ENCODE peak calls at places on chromosomes 2 and 18, in four cellular contexts. Y is IMR-90, D is tibial nerve, N is heart right ventricle. V is an unnamed sample.
A peak's percentile ranks its signal among the peaks of the same experiment; 100 is the strongest.

GRCh38 chr2:72211777-72212515 is 64.3 kb upstream of the CYP26B1 start:
- DNase-seq in N (no peak), D (no peak), Y (peak; percentile 75), V (no peak)

GRCh38 chr2:160565099-160565498 is 71.5 kb upstream of the RBMS1 start:
- DNase-seq in Y (no peak), N (no peak), D (no peak), V (no peak)

GRCh38 chr18:75408554-75409506 is 18.7 kb downstream of the SMIM21 start:
- DNase-seq in D (no peak), N (no peak), Y (peak; percentile 100), V (peak; percentile 84)

GRCh38 chr18:54822872-54823845 is 5.1 kb upstream of the RAB27B start:
- DNase-seq in N (no peak), Y (peak; percentile 92), D (no peak), V (peak; percentile 92)

GRCh38 chr2:153455856-153456255 is 22.7 kb downstream of the RPRM start:
- DNase-seq in D (no peak), Y (no peak), N (no peak), V (no peak)

GRCh38 chr2:47174731-47175361 is 19.7 kb upstream of the STPG4 start:
- DNase-seq in Y (peak; percentile 62), D (peak; percentile 38), N (peak; percentile 55), V (peak; percentile 58)

GRCh38 chr18:79643049-79643765 is 36.4 kb upstream of the CTDP1 start:
- DNase-seq in Y (no peak), N (no peak), D (no peak), V (no peak)

GRCh38 chr2:20496477-20496876 is 49.6 kb downstream of the RHOB start:
- DNase-seq in Y (no peak), N (no peak), D (no peak), V (no peak)

GRCh38 chr2:45585267-45585861 is 25.7 kb downstream of the SRBD1 start:
- DNase-seq in Y (peak; percentile 63), N (peak; percentile 20), D (peak; percentile 80), V (peak; percentile 77)

GRCh38 chr2:19744456-19744855 is 157.3 kb downstream of the TTC32 start:
- DNase-seq in N (no peak), Y (no peak), D (no peak), V (no peak)

GRCh38 chr2:241940329-241940728 is 70.8 kb downstream of the RTP5 start:
- DNase-seq in N (no peak), Y (no peak), D (no peak), V (peak; percentile 8)

GRCh38 chr18:62399781-62400308 is 74.7 kb downstream of the TNFRSF11A start:
- DNase-seq in Y (no peak), N (no peak), D (no peak), V (no peak)

GRCh38 chr18:23825978-23826405 is 136.7 kb downstream of the LAMA3 start:
- DNase-seq in N (peak; percentile 80), D (peak; percentile 78), Y (peak; percentile 70), V (peak; percentile 95)

GRCh38 chr18:13614701-13615288 is 111.6 kb downstream of the FAM210A start:
- DNase-seq in D (no peak), N (peak; percentile 29), Y (no peak), V (no peak)

GRCh38 chr18:36539674-36540073 is 242.2 kb downstream of the FHOD3 start:
- DNase-seq in Y (peak; percentile 35), D (no peak), N (no peak), V (peak; percentile 69)

GRCh38 chr2:39326644-39327043 is 82.9 kb upstream of the CDKL4 start:
- DNase-seq in D (no peak), N (no peak), Y (no peak), V (no peak)

GRCh38 chr2:72090781-72091482 is 56.7 kb downstream of the CYP26B1 start:
- DNase-seq in N (no peak), Y (no peak), D (no peak), V (no peak)

GRCh38 chr18:45255142-45255890 is 360.0 kb upstream of the SLC14A2 start:
- DNase-seq in D (peak; percentile 31), Y (peak; percentile 92), N (no peak), V (peak; percentile 79)

GRCh38 chr2:186105016-186105415 is 366.4 kb downstream of the FSIP2 start:
- DNase-seq in N (no peak), Y (no peak), D (no peak), V (no peak)

GRCh38 chr2:18626256-18626668 is 36.9 kb upstream of the NT5C1B start:
- DNase-seq in N (no peak), Y (peak; percentile 43), D (no peak), V (peak; percentile 85)

GRCh38 chr18:39913790-39914366 is 2041.2 kb upstream of the PIK3C3 start:
- DNase-seq in Y (no peak), D (no peak), N (no peak), V (no peak)

GRCh38 chr18:35637226-35637625 is 55.7 kb downstream of the GALNT1 start:
- DNase-seq in Y (no peak), D (no peak), N (no peak), V (no peak)

GRCh38 chr2:71646028-71646427 is 192.7 kb downstream of the DYSF start:
- DNase-seq in Y (peak; percentile 6), D (no peak), N (peak; percentile 68), V (peak; percentile 45)

GRCh38 chr2:200203381-200203827 is 103.1 kb upstream of the SPATS2L start:
- DNase-seq in Y (peak; percentile 54), N (no peak), D (no peak), V (no peak)

GRCh38 chr2:9222246-9222898 is 15.8 kb downstream of the ASAP2 start:
- DNase-seq in D (no peak), Y (peak; percentile 42), N (no peak), V (no peak)

GRCh38 chr2:151695778-151696177 is 38.5 kb downstream of the NEB start:
- DNase-seq in D (no peak), N (no peak), Y (no peak), V (no peak)

GRCh38 chr2:151688719-151689118 is 45.6 kb downstream of the NEB start:
- DNase-seq in D (no peak), N (no peak), Y (no peak), V (no peak)

DNA sequence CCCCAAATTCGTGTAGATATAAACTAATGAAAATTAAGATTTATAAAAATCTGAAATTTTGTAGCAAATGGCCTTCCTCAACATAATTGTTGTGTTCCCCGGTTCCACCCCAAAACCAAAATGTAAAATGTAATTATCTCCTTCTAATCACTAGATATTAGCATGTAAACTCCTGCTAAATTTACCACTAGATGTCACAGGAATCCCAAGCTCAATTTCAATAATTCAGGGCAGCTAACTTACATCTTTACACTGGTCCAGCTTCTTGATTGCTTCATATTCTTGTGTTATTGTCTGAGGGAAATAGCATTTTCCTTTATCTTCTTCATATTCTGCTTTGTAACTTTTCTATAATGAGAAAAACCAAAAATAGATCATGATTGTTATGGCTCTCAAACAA is 42.7 kb downstream of the NEB start:
- DNase-seq in N (no peak), Y (no peak), D (no peak), V (peak; percentile 2)
- TF ChIP-seq CTCF in N (peak; percentile 28), Y (no peak), D (no peak), V (no peak)

DNA sequence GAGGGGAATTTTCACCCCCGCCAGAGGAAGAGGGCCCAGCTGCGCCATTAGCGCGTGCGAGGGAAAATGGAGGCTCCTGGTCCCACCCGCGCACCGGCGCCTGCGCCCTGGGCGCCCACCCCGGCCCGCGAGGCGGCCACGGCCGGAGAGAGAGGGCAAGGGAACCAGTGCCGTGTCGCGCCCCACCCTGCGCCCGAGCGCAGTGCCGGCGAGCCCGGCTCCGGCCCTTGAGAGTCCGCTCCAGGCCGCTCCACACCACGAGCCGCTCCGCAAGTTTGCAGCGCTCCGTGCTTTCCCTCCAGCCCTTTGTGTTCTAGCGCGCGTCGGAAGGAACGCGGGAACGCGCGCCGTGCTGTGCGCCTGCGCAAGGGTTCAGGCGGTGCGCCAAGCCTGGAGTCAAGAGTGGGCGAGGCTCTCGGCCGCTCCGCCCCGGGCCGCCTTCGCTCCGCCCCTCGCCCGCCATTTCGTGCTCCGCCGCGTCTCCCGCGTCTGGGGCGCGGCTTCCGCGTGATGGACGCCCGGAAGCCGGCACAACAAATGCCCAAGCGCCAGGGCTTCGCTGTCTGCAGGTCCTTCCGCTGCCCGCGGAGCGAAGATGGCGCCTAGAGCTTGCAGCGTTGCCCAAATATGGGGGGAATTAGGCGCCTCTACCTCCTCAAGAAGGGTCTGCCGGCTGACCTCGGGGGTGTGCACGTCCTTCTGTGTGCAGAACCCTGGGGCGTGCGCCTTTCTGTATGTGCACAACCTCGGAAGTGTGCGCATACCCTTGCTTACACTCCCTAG is 46.1 kb upstream of the PTMA start:
- DNase-seq in N (peak; percentile 96), Y (peak; percentile 95), D (peak; percentile 94), V (peak; percentile 98)
- TF ChIP-seq CTCF in N (peak; percentile 12), Y (peak; percentile 8), D (no peak), V (no peak)

GRCh38 chr2:74481961-74482800 is 617 bp downstream of the CCDC142 start:
- DNase-seq in D (no peak), Y (no peak), N (no peak), V (no peak)
- TF ChIP-seq CTCF in D (no peak), Y (no peak), N (no peak), V (no peak)

GRCh38 chr2:227456772-227457171 is 15.2 kb upstream of the AGFG1 start:
- DNase-seq in Y (peak; percentile 79), D (no peak), N (no peak), V (no peak)
- TF ChIP-seq CTCF in Y (no peak), D (no peak), N (no peak), V (no peak)

GRCh38 chr2:64831977-64832328 is 157.2 kb upstream of the SLC1A4 start:
- DNase-seq in N (no peak), Y (no peak), D (no peak), V (no peak)
- TF ChIP-seq CTCF in N (no peak), Y (no peak), D (no peak), V (no peak)

GRCh38 chr18:31261792-31262582 is 56.0 kb upstream of the DSG1 start:
- DNase-seq in Y (no peak), D (no peak), N (no peak), V (no peak)
- TF ChIP-seq CTCF in Y (no peak), D (no peak), N (no peak), V (no peak)

GRCh38 chr2:226247289-226248275 is 552.0 kb downstream of the IRS1 start:
- DNase-seq in Y (peak; percentile 21), D (no peak), N (no peak), V (peak; percentile 62)
- TF ChIP-seq CTCF in Y (peak; percentile 4), D (no peak), N (no peak), V (peak; percentile 11)

GRCh38 chr2:1742680-1743395 is 1.5 kb downstream of the PXDN start:
- DNase-seq in D (peak; percentile 82), N (peak; percentile 78), Y (peak; percentile 90), V (peak; percentile 95)
- TF ChIP-seq CTCF in D (peak; percentile 40), N (peak; percentile 65), Y (peak; percentile 68), V (peak; percentile 51)

GRCh38 chr2:64652231-64653173 is 1.2 kb downstream of the SERTAD2 start:
- DNase-seq in N (no peak), Y (peak; percentile 60), D (no peak), V (peak; percentile 69)

GRCh38 chr2:64654063-64654811 is 524 bp upstream of the SERTAD2 start:
- DNase-seq in N (peak; percentile 76), D (peak; percentile 70), Y (peak; percentile 79), V (peak; percentile 86)

GRCh38 chr2:64654993-64655666 is 1.4 kb upstream of the SERTAD2 start:
- DNase-seq in N (no peak), D (no peak), Y (no peak), V (peak; percentile 38)

GRCh38 chr2:64651590-64651989 is 2.1 kb downstream of the SERTAD2 start:
- DNase-seq in D (no peak), Y (no peak), N (no peak), V (no peak)

GRCh38 chr2:64653174-64654062 is at the start of gene SERTAD2:
- DNase-seq in Y (peak; percentile 84), N (peak; percentile 90), D (peak; percentile 73), V (peak; percentile 89)
- TF ChIP-seq CTCF in Y (peak; percentile 16), N (peak; percentile 28), D (no peak), V (no peak)

V was measured in fibroblast of pulmonary artery.